ENCODE peak calls at places on chromosome 7, in seven cellular contexts. X, Q, Y, F, L, I and H are unnamed samples. For H3K9me3, the result is how much of the 10 kb centered on the place peaks cover.

GRCh38 chr7:67512481-67512880 is 515.8 kb downstream of the TYW1 start:
- DNase-seq in Q (no peak), Y (no peak), X (no peak), I (no peak), F (no peak), L (no peak), H (no peak)

GRCh38 chr7:131546126-131546525 is 10.3 kb downstream of the PODXL start:
- DNase-seq in I (no peak), Y (no peak), X (no peak), F (no peak), L (peak), Q (no peak), H (no peak)

GRCh38 chr7:39153647-39154046 is 175.9 kb downstream of the POU6F2 start:
- DNase-seq in X (no peak), Q (no peak), Y (peak), L (no peak), F (no peak), I (no peak), H (no peak)

GRCh38 chr7:153381275-153382119 is 621.9 kb downstream of the ACTR3B start:
- DNase-seq in Y (peak), I (no peak), Q (no peak), F (no peak), L (no peak), X (peak), H (no peak)

GRCh38 chr7:2488272-2488645 is 12.1 kb upstream of the GRIFIN start:
- DNase-seq in L (no peak), F (no peak), X (no peak), I (no peak), Q (no peak), Y (no peak), H (peak)

GRCh38 chr7:21912931-21913780 is 32.5 kb downstream of the CDCA7L start:
- DNase-seq in X (no peak), L (no peak), Q (no peak), Y (no peak), F (no peak), I (no peak), H (no peak)

GRCh38 chr7:32453286-32454011 is 36.7 kb downstream of the LSM5 start:
- DNase-seq in L (no peak), I (no peak), F (no peak), X (no peak), Y (no peak), Q (no peak), H (no peak)

GRCh38 chr7:54678763-54679396 is 80.1 kb downstream of the SEC61G start:
- DNase-seq in Q (no peak), F (no peak), I (no peak), L (no peak), Y (no peak), X (no peak), H (no peak)

GRCh38 chr7:28328161-28328560 is 84.2 kb upstream of the CREB5 start:
- DNase-seq in I (no peak), Y (no peak), X (no peak), F (no peak), Q (no peak), L (no peak), H (no peak)

GRCh38 chr7:115672024-115672423 is 358.5 kb downstream of the TFEC start:
- DNase-seq in Q (no peak), L (no peak), X (no peak), Y (no peak), F (no peak), I (no peak), H (no peak)

GRCh38 chr7:133530682-133531081 is 277.8 kb downstream of the EXOC4 start:
- DNase-seq in X (no peak), Y (no peak), Q (no peak), I (no peak), F (no peak), L (no peak), H (no peak)

GRCh38 chr7:39509441-39509840 is 56.8 kb upstream of the YAE1 start:
- DNase-seq in Y (no peak), I (no peak), X (no peak), Q (no peak), L (no peak), F (no peak), H (no peak)

GRCh38 chr7:28225581-28225980 is 45.0 kb upstream of the JAZF1 start:
- DNase-seq in Y (no peak), Q (no peak), F (no peak), L (no peak), I (no peak), X (no peak), H (no peak)

GRCh38 chr7:30163231-30163894 is 28.6 kb downstream of the MTURN start:
- DNase-seq in Q (no peak), I (no peak), Y (no peak), F (no peak), X (no peak), L (no peak), H (no peak)

GRCh38 chr7:54722502-54722901 is 36.5 kb downstream of the SEC61G start:
- DNase-seq in L (no peak), F (no peak), Q (no peak), Y (no peak), X (no peak), I (no peak), H (no peak)

GRCh38 chr7:130985361-130985760 is 251.4 kb upstream of the KLF14 start:
- DNase-seq in L (no peak), Y (no peak), F (no peak), Q (no peak), I (no peak), X (no peak), H (no peak)

GRCh38 chr7:73626814-73627213 is 2.5 kb upstream of the MLXIPL start:
- DNase-seq in F (no peak), Y (no peak), L (no peak), Q (no peak), I (no peak), X (no peak), H (no peak)

GRCh38 chr7:112997831-112998230 is 88.8 kb downstream of the GPR85 start:
- DNase-seq in Q (no peak), I (no peak), L (no peak), X (no peak), F (no peak), Y (no peak), H (no peak)

GRCh38 chr7:51187941-51188340 is 128.7 kb downstream of the COBL start:
- DNase-seq in F (no peak), Q (no peak), L (no peak), Y (peak), I (no peak), X (peak), H (peak)

GRCh38 chr7:75993689-75994387 is 557 bp downstream of the TMEM120A start:
- DNase-seq in I (no peak), Y (peak), F (no peak), L (peak), Q (no peak), X (peak), H (peak)

GRCh38 chr7:50577569-50577968 is 12.4 kb upstream of the DDC start:
- DNase-seq in Y (no peak), X (no peak), Q (no peak), L (no peak), I (no peak), F (no peak), H (no peak)

GRCh38 chr7:74087791-74088453 is 4.3 kb downstream of the LIMK1 start:
- DNase-seq in Q (no peak), X (no peak), L (no peak), Y (no peak), F (no peak), I (no peak), H (no peak)

GRCh38 chr7:141421306-141421705 is 129.9 kb upstream of the AGK start:
- DNase-seq in F (no peak), Y (no peak), X (no peak), I (no peak), Q (no peak), L (no peak), H (no peak)

GRCh38 chr7:105097619-105098018 is 83.6 kb downstream of the KMT2E start:
- DNase-seq in Y (no peak), X (peak), Q (peak), I (no peak), L (no peak), F (no peak), H (no peak)

GRCh38 chr7:103656221-103656620 is 210.2 kb upstream of the SLC26A5 start:
- DNase-seq in I (no peak), L (no peak), X (no peak), F (no peak), Q (no peak), Y (no peak), H (no peak)

GRCh38 chr7:17304926-17305325 is 6.5 kb downstream of the AHR start:
- DNase-seq in F (no peak), I (no peak), X (peak), Y (no peak), Q (peak), L (no peak), H (no peak)

GRCh38 chr7:133863362-133864061 is 263.6 kb upstream of the LRGUK start:
- DNase-seq in Y (no peak), Q (no peak), L (no peak), I (no peak), X (no peak), F (no peak), H (no peak)

GRCh38 chr7:88132725-88133124 is 87.1 kb downstream of the SRI start:
- DNase-seq in X (no peak), I (no peak), Y (no peak), L (no peak), F (no peak), Q (no peak), H (no peak)

GRCh38 chr7:14822481-14822854 is 80.1 kb downstream of the DGKB start:
- DNase-seq in Q (no peak), X (no peak), L (no peak), I (no peak), Y (no peak), F (no peak), H (no peak)

GRCh38 chr7:85719981-85720963 is 533.4 kb upstream of the SEMA3D start:
- DNase-seq in F (no peak), Y (no peak), Q (no peak), L (no peak), I (no peak), X (no peak), H (no peak)

GRCh38 chr7:1359051-1359400 is 100.2 kb downstream of the MICALL2 start:
- DNase-seq in F (no peak), X (no peak), Y (no peak), Q (no peak), L (no peak), I (no peak), H (no peak)

GRCh38 chr7:66183700-66184099 is 21.4 kb upstream of the TPST1 start:
- DNase-seq in Q (peak), I (no peak), F (no peak), X (no peak), Y (no peak), L (no peak), H (no peak)

GRCh38 chr7:88279323-88279722 is 27.4 kb downstream of the STEAP4 start:
- DNase-seq in I (no peak), X (no peak), Y (no peak), L (no peak), Q (no peak), F (no peak), H (no peak)

GRCh38 chr7:106206826-106207541 is 77.8 kb downstream of the NAMPT start:
- DNase-seq in L (no peak), Y (no peak), X (no peak), F (no peak), Q (no peak), I (no peak), H (no peak)

GRCh38 chr7:129401228-129401967 is 32.8 kb upstream of the STRIP2 start:
- DNase-seq in X (no peak), F (no peak), Y (no peak), Q (no peak), I (no peak), L (no peak), H (no peak)

GRCh38 chr7:1234049-1234691 is 1.5 kb downstream of the UNCX start:
- DNase-seq in L (no peak), Y (peak), X (no peak), Q (no peak), I (no peak), F (no peak), H (no peak)

GRCh38 chr7:116691664-116692063 is 19.7 kb downstream of the MET start:
- DNase-seq in F (no peak), X (no peak), L (no peak), Q (no peak), I (no peak), Y (no peak), H (no peak)

GRCh38 chr7:84092207-84092606 is 102.4 kb downstream of the SEMA3A start:
- DNase-seq in Y (no peak), I (no peak), X (no peak), L (no peak), F (no peak), Q (no peak), H (no peak)

GRCh38 chr7:95660023-95660434 is 63.7 kb upstream of the PDK4 start:
- DNase-seq in Q (no peak), L (peak), I (no peak), X (no peak), Y (no peak), F (no peak), H (no peak)

GRCh38 chr7:158543840-158544239 is 43.8 kb downstream of the PTPRN2 start:
- DNase-seq in Y (no peak), L (no peak), F (no peak), Q (no peak), I (no peak), X (no peak), H (no peak)

GRCh38 chr7:158543401-158543680 is 44.3 kb downstream of the PTPRN2 start:
- DNase-seq in I (no peak), X (no peak), F (no peak), Y (no peak), Q (no peak), L (no peak), H (no peak)

GRCh38 chr7:158542651-158543400 is 44.8 kb downstream of the PTPRN2 start:
- DNase-seq in Q (no peak), L (no peak), I (no peak), Y (no peak), F (no peak), X (no peak), H (no peak)

GRCh38 chr7:158546214-158546613 is 41.4 kb downstream of the PTPRN2 start:
- DNase-seq in X (no peak), F (no peak), Y (no peak), I (no peak), Q (no peak), L (no peak), H (no peak)

GRCh38 chr7:158544708-158545107 is 42.9 kb downstream of the PTPRN2 start:
- DNase-seq in Y (no peak), X (no peak), Q (no peak), F (no peak), I (no peak), L (no peak), H (no peak)
- H3K9me3 ChIP-seq in Y (under half), X (under half), Q (half or more), F (under half), I (under half), L (under half), H (under half)

GRCh38 chr7:122040147-122040546 is 103.9 kb downstream of the AASS start:
- DNase-seq in Y (no peak), F (no peak), Q (no peak), L (no peak), X (no peak), I (no peak), H (no peak)
- H3K9me3 ChIP-seq in Y (under half), F (under half), Q (under half), L (under half), X (under half), I (under half), H (under half)

DNA sequence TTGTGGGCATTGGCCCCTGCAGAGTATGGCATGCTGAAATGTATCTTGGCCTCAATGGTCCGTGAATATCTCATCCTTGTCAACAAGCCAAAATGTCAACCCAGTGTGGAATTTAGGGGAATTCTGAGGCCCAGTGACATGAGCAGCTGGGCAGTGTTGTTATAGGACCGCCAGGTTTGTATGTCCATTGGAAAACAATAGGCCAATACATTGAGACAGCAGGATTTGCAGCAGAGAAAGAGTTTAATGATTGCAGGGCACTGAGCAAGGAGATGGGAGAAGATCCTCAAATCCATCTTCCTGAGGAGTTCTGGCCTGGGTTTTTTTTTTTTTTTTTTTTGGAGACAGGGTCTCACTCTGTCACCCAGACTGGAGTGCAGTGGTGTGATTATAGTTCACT is 95.7 kb upstream of the BAIAP2L1 start:
- DNase-seq in I (no peak), Y (no peak), L (no peak), Q (no peak), F (no peak), X (no peak), H (no peak)
- H3K9me3 ChIP-seq in I (under half), Y (under half), L (under half), Q (under half), F (under half), X (under half), H (under half)

DNA sequence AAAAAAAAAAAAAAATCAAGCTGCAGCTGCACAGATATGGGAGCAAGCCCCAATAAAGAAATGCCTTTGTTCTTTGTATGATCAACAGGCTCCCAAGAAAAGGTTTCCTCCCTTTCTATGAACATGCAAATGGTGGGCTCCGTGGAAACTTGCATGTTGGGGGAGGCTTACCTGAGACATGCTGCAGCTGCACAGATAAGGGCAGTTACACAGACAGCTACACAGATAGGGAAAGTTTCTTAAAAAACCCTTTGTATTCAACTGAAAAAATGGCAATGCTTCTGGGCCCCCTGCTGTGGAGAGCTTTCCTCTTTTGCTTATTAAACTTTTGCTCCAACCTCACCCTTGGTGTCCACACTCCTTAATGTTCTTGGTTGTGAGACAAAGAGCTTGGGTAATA is 29.8 kb upstream of the ZNF746 start:
- DNase-seq in I (no peak), Y (no peak), F (no peak), X (no peak), L (no peak), Q (no peak), H (no peak)
- H3K9me3 ChIP-seq in I (under half), Y (half or more), F (under half), X (under half), L (under half), Q (under half), H (half or more)

DNA sequence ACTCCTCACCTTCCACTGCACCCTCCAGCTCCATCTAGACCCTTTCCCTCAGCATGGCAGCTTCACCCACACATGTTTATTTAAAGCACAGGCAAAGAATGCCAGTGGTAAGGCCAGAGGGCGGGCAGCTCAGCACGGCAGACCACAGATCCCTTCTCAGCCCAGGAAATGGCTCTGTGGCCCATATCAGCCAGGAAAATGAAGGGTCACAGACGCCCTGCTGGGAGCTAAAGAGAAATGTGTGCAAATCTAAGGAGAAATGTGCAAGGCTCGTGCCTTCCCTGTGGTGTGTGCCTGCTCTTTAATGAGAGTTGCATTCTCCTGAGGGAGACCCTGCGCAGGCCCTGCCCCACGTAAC is 23.0 kb downstream of the PTPRN2 start:
- DNase-seq in F (no peak), X (no peak), Y (no peak), Q (no peak), L (no peak), I (no peak), H (no peak)
- H3K9me3 ChIP-seq in F (under half), X (under half), Y (under half), Q (under half), L (under half), I (under half), H (under half)

DNA sequence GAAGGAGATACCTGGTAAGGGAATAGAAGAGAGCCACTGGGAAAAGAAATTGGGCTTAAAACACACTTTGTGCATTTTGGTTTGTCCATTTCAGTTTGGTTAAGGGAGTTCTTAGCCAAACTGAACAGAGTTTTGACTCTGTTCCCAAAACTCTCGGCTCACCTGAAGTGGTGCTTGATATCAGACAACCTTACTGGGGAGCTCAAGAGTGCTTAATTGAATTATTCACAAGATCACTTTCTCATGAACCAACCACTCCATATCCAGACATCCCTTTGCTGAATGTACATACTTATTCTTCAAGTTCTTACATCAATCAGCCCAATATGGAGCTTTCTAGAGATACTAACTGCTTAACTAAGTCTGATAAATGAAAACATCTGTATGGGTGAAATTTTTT is 413.1 kb downstream of the GRM8 start:
- DNase-seq in X (no peak), F (no peak), I (no peak), L (no peak), Q (no peak), Y (no peak), H (no peak)
- H3K9me3 ChIP-seq in X (under half), F (under half), I (under half), L (under half), Q (under half), Y (under half), H (under half)

DNA sequence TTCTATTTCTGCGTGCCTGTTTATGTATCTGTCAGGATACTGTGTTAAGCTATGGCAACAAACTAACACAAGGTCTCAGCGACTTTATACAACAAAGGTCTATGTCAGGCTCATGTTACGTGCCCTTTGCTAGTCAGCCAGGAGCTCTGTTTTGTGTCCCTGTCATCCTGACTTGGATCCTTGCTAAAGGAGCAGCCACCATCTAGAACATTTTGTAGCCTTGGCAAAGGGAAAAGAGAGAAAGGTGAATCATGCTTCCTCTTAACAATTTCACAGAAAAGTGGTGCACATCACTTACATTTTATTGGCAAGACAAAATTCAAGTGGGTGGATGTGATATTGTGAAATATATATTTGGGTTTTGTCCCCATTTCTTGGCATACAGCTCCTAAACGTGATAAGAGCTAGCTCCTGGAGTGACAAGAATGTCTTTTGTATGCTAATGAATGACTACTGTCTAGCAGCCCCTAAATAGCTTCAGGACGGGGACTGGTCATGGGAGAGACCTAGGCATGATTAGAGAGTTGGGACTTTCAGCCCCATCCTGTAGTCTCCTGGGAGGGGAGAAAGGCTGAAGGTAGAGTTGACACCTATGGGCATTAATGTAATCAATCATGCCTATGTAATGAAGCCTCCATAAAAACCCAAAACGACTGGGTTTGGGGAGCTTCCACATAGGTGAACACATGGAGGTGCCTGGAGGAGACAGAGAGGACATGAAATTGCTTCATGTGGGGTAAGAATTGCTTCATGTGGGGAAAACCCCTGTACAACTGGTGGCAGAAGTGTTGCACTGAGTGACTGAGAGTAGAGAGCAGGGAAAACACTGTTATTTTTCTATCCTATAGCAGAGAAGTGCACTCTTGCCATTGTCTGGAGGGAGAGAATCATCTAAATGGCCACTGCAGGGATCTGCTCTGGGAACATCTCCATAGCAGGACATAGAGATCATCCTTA is 33.0 kb downstream of the MRPL32 start:
- DNase-seq in Q (no peak), Y (no peak), L (no peak), X (no peak), I (no peak), F (no peak), H (peak)
- H3K9me3 ChIP-seq in Q (under half), Y (under half), L (under half), X (under half), I (under half), F (under half), H (under half)

GRCh38 chr7:63040966-63041610 is 957.6 kb upstream of the ZNF722 start:
- DNase-seq in Q (no peak), L (no peak), I (no peak), X (no peak), Y (no peak), F (no peak), H (no peak)
- H3K9me3 ChIP-seq in Q (half or more), L (under half), I (under half), X (under half), Y (half or more), F (under half), H (under half)